ENCODE peak calls at places on chromosomes 7 and 10, in seven cellular contexts. H is IMR-90, V is H1, M is H9, R is neuronal stem cell, C is mesendoderm, A is mesenchymal stem cell. T is an unnamed sample.

GRCh38 chr7:24510781-24511180 is 62.5 kb upstream of the PALS2 start:
- DNase-seq in R (no peak), A (no peak), V (no peak), C (peak; percentile 17), M (no peak), H (no peak), T (no peak)

GRCh38 chr7:844514-844913 is 12.2 kb downstream of the SUN1 start:
- DNase-seq in V (no peak), H (no peak), C (no peak), M (no peak), A (no peak), R (no peak), T (no peak)

GRCh38 chr10:74994714-74995308 is 116.6 kb upstream of the SAMD8 start:
- DNase-seq in R (no peak), M (no peak), C (no peak), A (peak; percentile 24), H (no peak), V (no peak), T (no peak)

GRCh38 chr10:63210611-63211196 is 77.6 kb downstream of the NRBF2 start:
- DNase-seq in M (no peak), C (no peak), V (no peak), R (no peak), H (peak; percentile 54), A (no peak), T (no peak)

GRCh38 chr7:41942468-41943097 is 239.7 kb upstream of the INHBA start:
- DNase-seq in A (peak; percentile 90), C (no peak), M (peak; percentile 32), V (no peak), R (no peak), H (peak; percentile 90), T (peak; percentile 69)

GRCh38 chr10:35331894-35332640 is 4.2 kb upstream of the CCNY start:
- DNase-seq in V (no peak), C (no peak), R (no peak), M (no peak), A (peak; percentile 98), H (peak; percentile 97), T (peak; percentile 69)

GRCh38 chr7:12111461-12112405 is 99.4 kb upstream of the TMEM106B start:
- DNase-seq in A (peak; percentile 17), H (no peak), R (peak; percentile 15), M (peak; percentile 75), C (peak; percentile 55), V (peak; percentile 83), T (no peak)

GRCh38 chr7:155884225-155885161 is 72.2 kb upstream of the SHH start:
- DNase-seq in C (no peak), V (no peak), H (no peak), A (no peak), R (no peak), M (peak; percentile 14), T (no peak)

GRCh38 chr7:57404343-57404966 is 45.5 kb upstream of the ZNF716 start:
- DNase-seq in H (no peak), R (no peak), V (no peak), M (no peak), A (no peak), C (no peak), T (peak; percentile 68)

GRCh38 chr10:86868353-86868752 is 89.1 kb downstream of the MMRN2 start:
- DNase-seq in A (peak; percentile 84), M (peak; percentile 92), C (peak; percentile 97), H (peak; percentile 47), R (peak; percentile 39), V (no peak), T (no peak)

GRCh38 chr10:68566955-68567354 is 6.8 kb downstream of the TET1 start:
- DNase-seq in A (no peak), M (no peak), V (no peak), R (no peak), C (no peak), H (no peak), T (no peak)

GRCh38 chr10:112805701-112806100 is 144.3 kb upstream of the TCF7L2 start:
- DNase-seq in M (peak; percentile 6), R (no peak), C (no peak), H (no peak), A (no peak), V (peak; percentile 31), T (peak; percentile 47)

GRCh38 chr7:115995701-115996100 is 34.9 kb downstream of the TFEC start:
- DNase-seq in A (no peak), M (no peak), C (no peak), H (no peak), R (no peak), V (no peak), T (peak; percentile 75)

GRCh38 chr7:115997221-115997620 is 33.3 kb downstream of the TFEC start:
- DNase-seq in V (no peak), H (no peak), A (no peak), M (no peak), R (no peak), C (peak; percentile 19), T (peak; percentile 91)
- H3K23ac ChIP-seq in V (no peak overlapping the region), H (no peak overlapping the region), A (no peak overlapping the region), M (no peak overlapping the region), R (no peak overlapping the region), C (no peak overlapping the region), T (no peak overlapping the region)

GRCh38 chr10:5943536-5943935 is 33.8 kb downstream of the IL15RA start:
- DNase-seq in R (no peak), V (no peak), A (no peak), M (peak; percentile 61), C (no peak), H (peak; percentile 59), T (no peak)
- H3K23ac ChIP-seq in R (peak overlapping the region; percentile 80), V (no peak overlapping the region), A (no peak overlapping the region), M (no peak overlapping the region), C (no peak overlapping the region), H (peak overlapping the region; percentile 72), T (no peak overlapping the region)

DNA sequence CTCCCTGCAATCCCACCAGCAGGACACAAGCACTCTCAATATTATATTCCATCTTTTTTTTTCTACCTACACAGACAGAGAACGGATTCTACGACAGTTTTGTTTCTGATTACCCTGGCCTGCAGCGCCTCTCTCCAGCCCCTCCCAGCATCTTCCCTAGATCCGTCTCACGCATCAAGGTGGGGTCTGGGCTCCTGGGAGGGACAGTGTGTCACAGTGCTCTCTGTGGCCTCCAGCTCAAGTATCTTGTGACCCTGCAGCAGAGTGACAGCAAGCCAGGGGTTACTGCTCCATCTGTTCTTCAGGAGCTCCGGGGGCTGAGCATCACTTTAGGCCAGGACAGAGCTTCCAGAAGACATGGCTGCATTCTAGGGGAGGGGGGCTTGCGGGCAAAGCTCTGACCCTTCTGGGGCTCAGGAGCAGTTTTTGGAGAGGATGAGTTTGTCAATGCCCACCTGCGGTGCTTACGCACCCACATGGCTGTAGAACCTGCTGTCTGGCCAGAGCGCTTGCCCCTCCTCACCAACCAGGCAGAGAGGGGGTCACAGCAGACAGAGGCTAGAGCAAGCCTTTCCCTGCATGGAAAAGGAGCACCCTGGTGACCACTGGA is 22.6 kb downstream of the MYO1G start:
- DNase-seq in H (no peak), V (no peak), A (no peak), R (no peak), M (no peak), C (no peak), T (no peak)
- H3K23ac ChIP-seq in H (no peak overlapping the region), V (no peak overlapping the region), A (peak overlapping the region; percentile 68), R (no peak overlapping the region), M (no peak overlapping the region), C (no peak overlapping the region), T (no peak overlapping the region)

DNA sequence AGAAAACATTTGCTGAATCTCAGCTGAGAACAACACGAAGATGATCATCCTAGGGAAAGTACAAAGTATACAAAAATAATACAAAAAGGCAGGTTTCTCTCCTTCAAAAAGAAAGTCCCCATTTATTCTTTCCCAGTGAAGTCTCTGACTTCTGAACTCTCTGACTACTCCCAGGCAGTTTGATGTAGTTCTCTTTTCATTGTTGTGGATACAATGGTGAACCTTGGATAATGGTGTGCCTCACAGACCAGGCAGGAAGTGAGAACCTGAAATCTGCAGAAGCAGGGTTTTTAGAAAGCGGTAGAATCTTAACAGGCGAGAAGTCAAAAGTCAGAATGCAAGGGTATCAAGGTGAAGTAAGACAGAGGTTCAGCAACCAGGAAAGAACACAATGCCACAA is 150.8 kb upstream of the NRP1 start:
- DNase-seq in C (peak; percentile 18), V (no peak), M (no peak), A (no peak), R (no peak), H (no peak), T (no peak)
- H3K23ac ChIP-seq in C (no peak overlapping the region), V (no peak overlapping the region), M (no peak overlapping the region), A (no peak overlapping the region), R (no peak overlapping the region), H (no peak overlapping the region), T (no peak overlapping the region)

T was measured in trophoblast cell.